ENCODE peak calls at places on chromosomes 6 and 20, in six cellular contexts. D, A, G, Y, F and H are unnamed samples.

GRCh38 chr6:38755874-38756273 is 40.8 kb downstream of the DNAH8 start:
- DNase-seq in D (no peak), A (no peak), G (no peak), Y (peak), F (no peak), H (no peak)

GRCh38 chr20:11302436-11302835 is 615.3 kb upstream of the BTBD3 start:
- DNase-seq in D (no peak), A (no peak), G (no peak), Y (peak), F (no peak), H (peak)

GRCh38 chr6:147905721-147906120 is 397.2 kb downstream of the SAMD5 start:
- DNase-seq in D (no peak), A (no peak), G (no peak), Y (no peak), F (no peak), H (peak)

GRCh38 chr6:152310371-152310954 is 326.7 kb downstream of the SYNE1 start:
- DNase-seq in D (no peak), A (no peak), G (no peak), Y (peak), F (no peak), H (no peak)

GRCh38 chr20:10469599-10469998 is 34.5 kb downstream of the SLX4IP start:
- DNase-seq in D (no peak), A (peak), G (peak), Y (peak), F (peak), H (peak)

GRCh38 chr6:56199956-56200355 is 47.4 kb downstream of the COL21A1 start:
- DNase-seq in D (no peak), A (no peak), G (no peak), Y (peak), F (peak), H (peak)

GRCh38 chr6:19433101-19433500 is 404.1 kb upstream of the ID4 start:
- DNase-seq in D (no peak), A (no peak), G (no peak), Y (no peak), F (no peak), H (no peak)

GRCh38 chr6:24699521-24700359 is 19.2 kb downstream of the C6orf62 start:
- DNase-seq in D (no peak), A (no peak), G (no peak), Y (no peak), F (no peak), H (no peak)

GRCh38 chr20:5652626-5653573 is 97.3 kb upstream of the SHLD1 start:
- DNase-seq in D (no peak), A (no peak), G (no peak), Y (no peak), F (peak), H (peak)

GRCh38 chr6:129671442-129672344 is 38.3 kb downstream of the ARHGAP18 start:
- DNase-seq in D (no peak), A (no peak), G (no peak), Y (peak), F (no peak), H (no peak)

GRCh38 chr20:11136691-11137090 is 462.9 kb upstream of the JAG1 start:
- DNase-seq in D (no peak), A (no peak), G (no peak), Y (no peak), F (no peak), H (no peak)

GRCh38 chr6:161138545-161139303 is 135.1 kb downstream of the AGPAT4 start:
- DNase-seq in D (no peak), A (no peak), G (no peak), Y (no peak), F (no peak), H (no peak)

GRCh38 chr6:24990227-24990843 is 54.6 kb upstream of the RIPOR2 start:
- DNase-seq in D (no peak), A (no peak), G (no peak), Y (peak), F (peak), H (peak)

GRCh38 chr6:111210074-111210729 is 122.9 kb downstream of the SLC16A10 start:
- DNase-seq in D (peak), A (peak), G (no peak), Y (peak), F (peak), H (peak)

GRCh38 chr6:150072201-150072600 is 3.3 kb upstream of the ULBP3 start:
- DNase-seq in D (peak), A (no peak), G (no peak), Y (peak), F (peak), H (peak)

GRCh38 chr6:5850848-5851255 is 155.9 kb downstream of the NRN1 start:
- DNase-seq in D (peak), A (peak), G (peak), Y (no peak), F (no peak), H (no peak)

GRCh38 chr6:76416821-76417605 is 344.6 kb upstream of the IMPG1 start:
- DNase-seq in D (no peak), A (no peak), G (no peak), Y (peak), F (no peak), H (no peak)

GRCh38 chr20:23874747-23875146 is 4.8 kb downstream of the CST5 start:
- DNase-seq in D (no peak), A (no peak), G (no peak), Y (no peak), F (no peak), H (no peak)

GRCh38 chr6:166616261-166617226 is 10.5 kb downstream of the RPS6KA2 start:
- DNase-seq in D (no peak), A (no peak), G (no peak), Y (peak), F (no peak), H (no peak)

DNA sequence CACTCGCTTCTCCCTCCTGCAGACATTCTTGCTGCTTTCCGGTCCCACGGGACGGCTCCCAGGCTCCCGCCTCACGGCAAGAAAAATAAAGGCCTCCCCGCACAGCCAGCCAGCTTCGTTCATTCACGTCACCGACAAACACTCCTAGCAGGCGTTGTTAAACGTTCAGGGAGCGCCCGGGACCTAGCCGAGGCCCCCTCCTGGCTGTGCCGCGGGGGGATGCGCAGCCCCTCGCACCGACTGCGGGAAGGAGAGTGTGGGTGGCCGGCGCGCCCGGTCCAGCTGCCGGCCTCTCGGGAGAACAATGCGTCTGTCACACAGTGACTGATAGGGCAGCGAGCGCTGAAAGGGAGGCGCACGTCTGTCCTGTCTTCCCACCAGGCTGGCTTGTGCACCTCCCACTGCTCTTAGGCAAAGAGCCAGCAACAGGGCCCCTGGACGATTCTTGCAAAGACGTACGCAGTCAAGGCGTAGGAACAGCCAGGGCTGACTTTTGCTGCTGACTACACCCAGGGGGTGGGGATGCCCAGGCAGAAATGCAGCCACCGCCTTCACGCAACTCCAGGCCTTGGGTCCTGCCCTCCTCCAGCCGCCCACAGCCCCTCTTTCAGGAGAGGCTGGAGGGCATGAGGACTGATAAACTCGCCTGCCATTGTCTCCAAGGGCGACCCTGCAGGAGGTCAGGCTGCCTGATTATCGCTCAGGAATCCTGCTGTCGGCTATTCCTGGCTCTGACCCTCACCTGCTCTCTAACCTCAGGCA is 61.8 kb upstream of the HDDC2 start:
- DNase-seq in D (peak), A (peak), G (peak), Y (peak), F (peak), H (peak)
- H4K8ac ChIP-seq in D (no peak), A (no peak), G (peak), Y (peak), F (peak), H (no peak)

GRCh38 chr6:134291156-134291555 is 26.8 kb downstream of the SGK1 start:
- DNase-seq in D (no peak), A (no peak), G (no peak), Y (no peak), F (no peak), H (no peak)

GRCh38 chr6:134296762-134297161 is 21.1 kb downstream of the SGK1 start:
- DNase-seq in D (no peak), A (no peak), G (no peak), Y (no peak), F (no peak), H (no peak)

GRCh38 chr6:134299236-134299635 is 18.7 kb downstream of the SGK1 start:
- DNase-seq in D (no peak), A (no peak), G (no peak), Y (no peak), F (peak), H (peak)

GRCh38 chr6:134293659-134294161 is 24.2 kb downstream of the SGK1 start:
- DNase-seq in D (no peak), A (no peak), G (no peak), Y (peak), F (peak), H (no peak)

GRCh38 chr6:134295953-134296553 is 21.9 kb downstream of the SGK1 start:
- DNase-seq in D (no peak), A (no peak), G (no peak), Y (peak), F (peak), H (peak)
- H4K91ac ChIP-seq in D (no peak), A (no peak), G (no peak), Y (peak), F (peak), H (peak)

GRCh38 chr20:14384820-14385740 is 47.7 kb upstream of the FLRT3 start:
- DNase-seq in D (no peak), A (no peak), G (no peak), Y (peak), F (no peak), H (no peak)

GRCh38 chr20:14384411-14384810 is 47.0 kb upstream of the FLRT3 start:
- DNase-seq in D (no peak), A (no peak), G (no peak), Y (no peak), F (peak), H (peak)

DNA sequence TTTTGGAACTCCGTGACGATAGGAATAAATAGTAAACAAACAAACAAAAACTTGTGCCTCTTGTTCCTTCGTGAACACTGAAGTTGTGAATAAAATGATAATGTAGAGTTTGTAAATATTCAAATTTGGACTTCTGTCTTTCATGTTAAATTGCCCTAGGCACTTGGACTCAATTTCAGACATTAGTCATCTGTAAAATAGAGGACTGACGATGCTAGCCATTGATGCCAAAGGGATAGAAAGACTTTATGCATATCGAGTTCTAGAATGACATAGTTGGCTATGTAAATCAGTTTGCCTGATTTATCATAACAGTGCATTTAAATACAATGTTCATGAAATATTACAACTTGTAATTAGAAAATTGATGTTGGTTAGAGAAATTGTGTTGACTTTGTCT is 45.9 kb upstream of the FLRT3 start:
- DNase-seq in D (no peak), A (no peak), G (no peak), Y (no peak), F (no peak), H (no peak)
- H3K18ac ChIP-seq in D (no peak), A (no peak), G (no peak), Y (no peak), F (no peak), H (no peak)

GRCh38 chr6:33298773-33299236 is at the start of gene RGL2:
- DNase-seq in D (no peak), A (no peak), G (no peak), Y (no peak), F (peak), H (peak)
- H4K8ac ChIP-seq in D (no peak), A (no peak), G (peak), Y (peak), F (peak), H (peak)

GRCh38 chr6:157632821-157633220 is 190.2 kb upstream of the SNX9 start:
- DNase-seq in D (no peak), A (no peak), G (no peak), Y (no peak), F (no peak), H (peak)
- H4K91ac ChIP-seq in D (no peak), A (no peak), G (no peak), Y (no peak), F (no peak), H (no peak)

DNA sequence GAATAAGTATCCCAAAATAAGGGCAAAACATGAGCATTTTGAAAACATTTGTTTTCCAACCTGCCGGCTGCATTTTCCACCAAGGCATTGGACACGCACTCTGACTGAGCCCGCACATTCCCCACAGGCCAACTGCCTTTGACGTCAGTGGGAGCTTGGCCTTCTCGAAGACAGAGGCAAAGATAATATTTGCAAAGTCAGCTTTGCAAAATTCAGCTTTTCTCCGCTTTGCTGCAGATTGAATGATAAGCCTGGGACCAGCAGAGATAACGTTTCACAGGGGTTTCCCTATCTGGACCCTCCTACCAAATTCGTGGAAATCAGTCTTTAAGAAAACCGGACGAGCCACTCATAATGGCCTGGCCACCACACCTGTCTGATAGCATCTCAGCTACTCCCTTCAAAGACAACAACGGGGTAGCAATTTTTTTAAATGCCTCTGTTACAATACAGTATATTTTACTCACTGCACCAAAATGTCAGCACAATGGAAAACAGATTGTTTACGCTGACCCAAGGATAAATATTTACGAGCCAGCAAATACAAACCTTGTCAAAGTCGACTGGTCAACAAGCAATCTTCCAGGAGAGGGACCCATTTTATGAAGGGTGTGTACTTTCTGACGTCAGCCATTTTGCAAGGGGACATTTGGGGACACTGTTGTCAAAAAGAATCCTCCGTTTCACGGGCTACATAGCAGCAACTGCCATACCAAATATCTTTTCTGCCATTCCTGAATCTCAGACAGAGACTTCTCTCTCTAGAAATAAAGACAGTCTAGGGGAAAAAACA is 100.5 kb downstream of the TFAP2A start:
- DNase-seq in D (no peak), A (no peak), G (no peak), Y (peak), F (no peak), H (no peak)
- H3K18ac ChIP-seq in D (no peak), A (no peak), G (no peak), Y (no peak), F (no peak), H (no peak)